ENCODE peak calls at places on chromosomes 12 and 14, in nine cellular contexts. One of them, this sample, is unnamed.

GRCh38 chr12:12902036-12902435 is 10.7 kb downstream of the GPRC5A start:
- DNase-seq in NB4: no peak
- DNase-seq in NCI-H1092 treated with DMSO at 0.1 percent for 48 hours: no peak
- DNase-seq in HAP-1: no peak
- DNase-seq in Caki2: no peak
- DNase-seq in ureter: no peak
- DNase-seq in NCI-H2081: no peak
- DNase-seq in nephron progenitor cell: no peak
- DNase-seq in iPS-NIHi11: no peak
- DNase-seq in this sample: no peak

GRCh38 chr14:60161176-60162107 is 3.8 kb downstream of the DHRS7 start:
- DNase-seq in NCI-H1092 treated with DMSO at 0.1 percent for 48 hours: peak; percentile 58
- DNase-seq in NB4: peak; percentile 13
- DNase-seq in Caki2: no peak
- DNase-seq in NCI-H2081: peak; percentile 70
- DNase-seq in ureter: no peak
- DNase-seq in iPS-NIHi11: no peak
- DNase-seq in HAP-1: peak; percentile 5
- DNase-seq in nephron progenitor cell: no peak
- DNase-seq in this sample: no peak

GRCh38 chr12:26077915-26078314 is 46.9 kb downstream of the BHLHE41 start:
- DNase-seq in Caki2: no peak
- DNase-seq in nephron progenitor cell: no peak
- DNase-seq in NB4: no peak
- DNase-seq in NCI-H1092 treated with DMSO at 0.1 percent for 48 hours: no peak
- DNase-seq in ureter: no peak
- DNase-seq in iPS-NIHi11: no peak
- DNase-seq in HAP-1: no peak
- DNase-seq in NCI-H2081: no peak
- DNase-seq in this sample: no peak

GRCh38 chr14:97250925-97251324 is 453.7 kb downstream of the VRK1 start:
- DNase-seq in NCI-H2081: no peak
- DNase-seq in NB4: no peak
- DNase-seq in nephron progenitor cell: no peak
- DNase-seq in HAP-1: no peak
- DNase-seq in iPS-NIHi11: no peak
- DNase-seq in ureter: no peak
- DNase-seq in NCI-H1092 treated with DMSO at 0.1 percent for 48 hours: no peak
- DNase-seq in Caki2: no peak
- DNase-seq in this sample: no peak

GRCh38 chr12:124188561-124189405 is 106.1 kb upstream of the RFLNA start:
- DNase-seq in iPS-NIHi11: no peak
- DNase-seq in HAP-1: no peak
- DNase-seq in NCI-H1092 treated with DMSO at 0.1 percent for 48 hours: peak; percentile 74
- DNase-seq in NB4: no peak
- DNase-seq in nephron progenitor cell: no peak
- DNase-seq in NCI-H2081: peak; percentile 93
- DNase-seq in ureter: no peak
- DNase-seq in Caki2: peak; percentile 75
- DNase-seq in this sample: no peak

GRCh38 chr12:109833307-109834189 is at the start of gene TRPV4:
- DNase-seq in NCI-H1092 treated with DMSO at 0.1 percent for 48 hours: no peak
- DNase-seq in NB4: no peak
- DNase-seq in nephron progenitor cell: peak; percentile 79
- DNase-seq in iPS-NIHi11: peak; percentile 94
- DNase-seq in HAP-1: peak; percentile 31
- DNase-seq in ureter: no peak
- DNase-seq in Caki2: no peak
- DNase-seq in NCI-H2081: no peak
- DNase-seq in this sample: no peak

GRCh38 chr12:89212339-89212771 is 139.9 kb downstream of the DUSP6 start:
- DNase-seq in NCI-H2081: peak; percentile 6
- DNase-seq in NB4: peak; percentile 32
- DNase-seq in nephron progenitor cell: no peak
- DNase-seq in iPS-NIHi11: no peak
- DNase-seq in NCI-H1092 treated with DMSO at 0.1 percent for 48 hours: no peak
- DNase-seq in HAP-1: no peak
- DNase-seq in ureter: no peak
- DNase-seq in Caki2: no peak
- DNase-seq in this sample: no peak

GRCh38 chr12:123003257-123003656 is 22.8 kb downstream of the ARL6IP4 start:
- DNase-seq in nephron progenitor cell: no peak
- DNase-seq in HAP-1: no peak
- DNase-seq in NCI-H1092 treated with DMSO at 0.1 percent for 48 hours: no peak
- DNase-seq in iPS-NIHi11: no peak
- DNase-seq in NCI-H2081: no peak
- DNase-seq in NB4: no peak
- DNase-seq in Caki2: no peak
- DNase-seq in ureter: no peak
- DNase-seq in this sample: no peak

GRCh38 chr12:122021193-122021821 is 377 bp upstream of the BCL7A start:
- DNase-seq in nephron progenitor cell: peak; percentile 53
- DNase-seq in NB4: peak; percentile 34
- DNase-seq in NCI-H1092 treated with DMSO at 0.1 percent for 48 hours: no peak
- DNase-seq in HAP-1: no peak
- DNase-seq in iPS-NIHi11: no peak
- DNase-seq in ureter: peak; percentile 52
- DNase-seq in NCI-H2081: peak; percentile 16
- DNase-seq in Caki2: peak; percentile 33
- DNase-seq in this sample: no peak

GRCh38 chr12:68250454-68250853 is 3.0 kb downstream of the IL22 start:
- DNase-seq in ureter: no peak
- DNase-seq in NB4: no peak
- DNase-seq in iPS-NIHi11: no peak
- DNase-seq in nephron progenitor cell: no peak
- DNase-seq in NCI-H1092 treated with DMSO at 0.1 percent for 48 hours: no peak
- DNase-seq in Caki2: no peak
- DNase-seq in NCI-H2081: no peak
- DNase-seq in HAP-1: no peak
- DNase-seq in this sample: no peak

GRCh38 chr14:31263485-31264133 is 56.0 kb upstream of the HECTD1 start:
- DNase-seq in NCI-H1092 treated with DMSO at 0.1 percent for 48 hours: no peak
- DNase-seq in ureter: peak; percentile 64
- DNase-seq in iPS-NIHi11: peak; percentile 35
- DNase-seq in Caki2: peak; percentile 95
- DNase-seq in NCI-H2081: no peak
- DNase-seq in NB4: no peak
- DNase-seq in HAP-1: no peak
- DNase-seq in nephron progenitor cell: no peak
- DNase-seq in this sample: peak; percentile 46

GRCh38 chr12:117919479-117919878 is 49.3 kb downstream of the KSR2 start:
- DNase-seq in ureter: no peak
- DNase-seq in NB4: peak; percentile 54
- DNase-seq in NCI-H1092 treated with DMSO at 0.1 percent for 48 hours: no peak
- DNase-seq in Caki2: no peak
- DNase-seq in NCI-H2081: no peak
- DNase-seq in nephron progenitor cell: no peak
- DNase-seq in HAP-1: no peak
- DNase-seq in iPS-NIHi11: no peak
- DNase-seq in this sample: no peak

GRCh38 chr14:75277000-75277795 is 1.4 kb upstream of the FOS start:
- DNase-seq in NCI-H2081: peak; percentile 76
- DNase-seq in NCI-H1092 treated with DMSO at 0.1 percent for 48 hours: peak; percentile 73
- DNase-seq in iPS-NIHi11: peak; percentile 85
- DNase-seq in Caki2: peak; percentile 87
- DNase-seq in nephron progenitor cell: peak; percentile 83
- DNase-seq in NB4: peak; percentile 85
- DNase-seq in ureter: peak; percentile 88
- DNase-seq in HAP-1: peak; percentile 81
- DNase-seq in this sample: peak; percentile 73

GRCh38 chr14:96925422-96925821 is 128.2 kb downstream of the VRK1 start:
- DNase-seq in ureter: no peak
- DNase-seq in NB4: no peak
- DNase-seq in HAP-1: no peak
- DNase-seq in NCI-H1092 treated with DMSO at 0.1 percent for 48 hours: no peak
- DNase-seq in Caki2: no peak
- DNase-seq in iPS-NIHi11: peak; percentile 41
- DNase-seq in NCI-H2081: no peak
- DNase-seq in nephron progenitor cell: peak; percentile 10
- DNase-seq in this sample: no peak

GRCh38 chr12:105774037-105774436 is 364.7 kb downstream of the NUAK1 start:
- DNase-seq in Caki2: no peak
- DNase-seq in NCI-H2081: no peak
- DNase-seq in nephron progenitor cell: no peak
- DNase-seq in NCI-H1092 treated with DMSO at 0.1 percent for 48 hours: no peak
- DNase-seq in NB4: no peak
- DNase-seq in HAP-1: no peak
- DNase-seq in iPS-NIHi11: no peak
- DNase-seq in ureter: no peak
- DNase-seq in this sample: no peak

GRCh38 chr12:101653030-101653429 is 44.4 kb upstream of the CHPT1 start:
- DNase-seq in nephron progenitor cell: no peak
- DNase-seq in NCI-H1092 treated with DMSO at 0.1 percent for 48 hours: no peak
- DNase-seq in NCI-H2081: no peak
- DNase-seq in HAP-1: no peak
- DNase-seq in iPS-NIHi11: no peak
- DNase-seq in Caki2: no peak
- DNase-seq in ureter: no peak
- DNase-seq in NB4: no peak
- DNase-seq in this sample: no peak

GRCh38 chr14:54310151-54310851 is 86.5 kb upstream of the CDKN3 start:
- DNase-seq in ureter: no peak
- DNase-seq in HAP-1: no peak
- DNase-seq in nephron progenitor cell: no peak
- DNase-seq in iPS-NIHi11: no peak
- DNase-seq in NCI-H1092 treated with DMSO at 0.1 percent for 48 hours: no peak
- DNase-seq in NCI-H2081: no peak
- DNase-seq in Caki2: no peak
- DNase-seq in NB4: no peak
- DNase-seq in this sample: no peak

GRCh38 chr14:68244272-68244975 is 424.8 kb downstream of the RAD51B start:
- DNase-seq in iPS-NIHi11: no peak
- DNase-seq in NCI-H2081: peak; percentile 25
- DNase-seq in NB4: no peak
- DNase-seq in NCI-H1092 treated with DMSO at 0.1 percent for 48 hours: no peak
- DNase-seq in Caki2: peak; percentile 41
- DNase-seq in nephron progenitor cell: no peak
- DNase-seq in ureter: no peak
- DNase-seq in HAP-1: no peak
- DNase-seq in this sample: no peak

GRCh38 chr12:12357697-12358476 is 1.0 kb downstream of the BORCS5 start:
- DNase-seq in HAP-1: peak; percentile 72
- DNase-seq in NB4: peak; percentile 43
- DNase-seq in nephron progenitor cell: no peak
- DNase-seq in ureter: no peak
- DNase-seq in iPS-NIHi11: no peak
- DNase-seq in NCI-H1092 treated with DMSO at 0.1 percent for 48 hours: peak; percentile 73
- DNase-seq in Caki2: no peak
- DNase-seq in NCI-H2081: peak; percentile 57
- DNase-seq in this sample: no peak

GRCh38 chr14:104723651-104724406 is at the start of gene ADSS1:
- DNase-seq in NCI-H1092 treated with DMSO at 0.1 percent for 48 hours: peak; percentile 46
- DNase-seq in NB4: peak; percentile 53
- DNase-seq in Caki2: peak; percentile 40
- DNase-seq in HAP-1: peak; percentile 15
- DNase-seq in nephron progenitor cell: peak; percentile 79
- DNase-seq in iPS-NIHi11: peak; percentile 96
- DNase-seq in NCI-H2081: no peak
- DNase-seq in ureter: no peak
- DNase-seq in this sample: no peak

GRCh38 chr12:31715283-31715825 is 13.5 kb downstream of the AMN1 start:
- DNase-seq in Caki2: no peak
- DNase-seq in iPS-NIHi11: no peak
- DNase-seq in NB4: peak; percentile 54
- DNase-seq in NCI-H2081: no peak
- DNase-seq in HAP-1: no peak
- DNase-seq in NCI-H1092 treated with DMSO at 0.1 percent for 48 hours: no peak
- DNase-seq in ureter: no peak
- DNase-seq in nephron progenitor cell: no peak
- DNase-seq in this sample: no peak

GRCh38 chr12:104490850-104491249 is 34.1 kb downstream of the CHST11 start:
- DNase-seq in nephron progenitor cell: no peak
- DNase-seq in iPS-NIHi11: no peak
- DNase-seq in HAP-1: no peak
- DNase-seq in ureter: no peak
- DNase-seq in NCI-H2081: no peak
- DNase-seq in NCI-H1092 treated with DMSO at 0.1 percent for 48 hours: peak; percentile 35
- DNase-seq in NB4: no peak
- DNase-seq in Caki2: no peak
- DNase-seq in this sample: no peak

GRCh38 chr14:76546426-76547221 is 170.7 kb downstream of the ESRRB start:
- DNase-seq in Caki2: peak; percentile 13
- DNase-seq in NCI-H2081: peak; percentile 45
- DNase-seq in HAP-1: peak; percentile 16
- DNase-seq in nephron progenitor cell: peak; percentile 63
- DNase-seq in NB4: peak; percentile 36
- DNase-seq in ureter: no peak
- DNase-seq in NCI-H1092 treated with DMSO at 0.1 percent for 48 hours: peak; percentile 48
- DNase-seq in iPS-NIHi11: peak; percentile 79
- DNase-seq in this sample: no peak

GRCh38 chr14:72513994-72514659 is 379.8 kb downstream of the DPF3 start:
- DNase-seq in NCI-H2081: no peak
- DNase-seq in Caki2: peak; percentile 31
- DNase-seq in nephron progenitor cell: peak; percentile 28
- DNase-seq in HAP-1: peak; percentile 26
- DNase-seq in ureter: no peak
- DNase-seq in NCI-H1092 treated with DMSO at 0.1 percent for 48 hours: no peak
- DNase-seq in iPS-NIHi11: peak; percentile 49
- DNase-seq in NB4: peak; percentile 52
- DNase-seq in this sample: no peak

GRCh38 chr14:101858791-101859537 is 97.5 kb downstream of the PPP2R5C start:
- DNase-seq in iPS-NIHi11: no peak
- DNase-seq in NB4: no peak
- DNase-seq in NCI-H2081: no peak
- DNase-seq in Caki2: no peak
- DNase-seq in nephron progenitor cell: no peak
- DNase-seq in ureter: peak; percentile 28
- DNase-seq in NCI-H1092 treated with DMSO at 0.1 percent for 48 hours: peak; percentile 4
- DNase-seq in HAP-1: no peak
- DNase-seq in this sample: no peak

GRCh38 chr12:88237954-88238353 is 95.8 kb downstream of the TMTC3 start:
- DNase-seq in nephron progenitor cell: no peak
- DNase-seq in ureter: no peak
- DNase-seq in NB4: peak; percentile 41
- DNase-seq in iPS-NIHi11: no peak
- DNase-seq in HAP-1: no peak
- DNase-seq in Caki2: peak; percentile 33
- DNase-seq in NCI-H1092 treated with DMSO at 0.1 percent for 48 hours: no peak
- DNase-seq in NCI-H2081: no peak
- DNase-seq in this sample: no peak